ENCODE peak calls at places on chromosomes 12 and 14, in six cellular contexts. L is HepG2, E is H1, T is GM12891, R is K562, K is GM12878. D is an unnamed sample.

GRCh38 chr12:123142948-123143752 is 7.7 kb downstream of the PITPNM2 start:
- DNase-seq in K (no peak), L (peak), E (no peak), R (peak), T (no peak), D (no peak)

GRCh38 chr14:31336646-31337045 is 83.7 kb downstream of the HEATR5A start:
- DNase-seq in T (no peak), K (no peak), E (no peak), R (no peak), L (peak), D (no peak)

GRCh38 chr14:61466905-61467280 is 145.5 kb downstream of the PRKCH start:
- DNase-seq in R (no peak), K (no peak), L (no peak), E (no peak), T (no peak), D (no peak)

GRCh38 chr12:94980577-94980976 is 22.9 kb downstream of the NDUFA12 start:
- DNase-seq in R (no peak), K (no peak), E (no peak), T (no peak), L (no peak), D (no peak)

GRCh38 chr14:35001624-35002023 is 18.8 kb downstream of the SRP54 start:
- DNase-seq in T (no peak), E (no peak), K (no peak), R (no peak), L (no peak), D (no peak)

GRCh38 chr14:21264025-21264801 is 5.0 kb downstream of the HNRNPC start:
- DNase-seq in T (no peak), K (peak), L (no peak), E (no peak), R (no peak), D (no peak)

GRCh38 chr14:71166434-71166833 is 259.2 kb downstream of the PCNX1 start:
- DNase-seq in E (no peak), R (peak), T (no peak), L (peak), K (no peak), D (no peak)

GRCh38 chr14:81296263-81296923 is 75.6 kb upstream of the GTF2A1 start:
- DNase-seq in K (no peak), E (no peak), T (no peak), R (no peak), L (no peak), D (no peak)

GRCh38 chr14:100772607-100773165 is 46.0 kb downstream of the DLK1 start:
- DNase-seq in K (no peak), R (no peak), T (no peak), L (no peak), E (no peak), D (no peak)

GRCh38 chr14:64838656-64839055 is 41.1 kb downstream of the SPTB start:
- DNase-seq in E (no peak), R (no peak), L (no peak), T (no peak), K (no peak), D (no peak)

GRCh38 chr12:109736552-109737108 is 23.0 kb downstream of the FAM222A start:
- DNase-seq in K (no peak), L (peak), T (no peak), E (peak), R (peak), D (no peak)

GRCh38 chr12:2084553-2085296 is 31.9 kb downstream of the CACNA1C start:
- DNase-seq in E (no peak), R (no peak), T (no peak), K (no peak), L (no peak), D (no peak)

GRCh38 chr12:49549735-49550710 is 11.2 kb downstream of the KCNH3 start:
- DNase-seq in T (no peak), E (no peak), L (no peak), R (no peak), K (no peak), D (no peak)

GRCh38 chr12:53603804-53604203 is 22.4 kb downstream of the ATF7 start:
- DNase-seq in E (no peak), T (no peak), R (no peak), L (no peak), K (no peak), D (no peak)

GRCh38 chr12:15532364-15532977 is 210.2 kb downstream of the PTPRO start:
- DNase-seq in T (no peak), R (peak), E (peak), K (peak), L (peak), D (no peak)

GRCh38 chr14:59134307-59134706 is 54.2 kb upstream of the DAAM1 start:
- DNase-seq in T (no peak), K (no peak), L (peak), R (no peak), E (no peak), D (no peak)

GRCh38 chr14:52304248-52304904 is 9.7 kb upstream of the PTGER2 start:
- DNase-seq in T (no peak), K (no peak), R (no peak), L (no peak), E (no peak), D (no peak)

GRCh38 chr12:44296624-44297197 is 460.8 kb downstream of the TMEM117 start:
- DNase-seq in R (no peak), T (no peak), K (no peak), L (peak), E (no peak), D (no peak)

GRCh38 chr12:131105736-131106356 is 152.1 kb downstream of the ADGRD1 start:
- DNase-seq in T (no peak), R (no peak), L (no peak), K (no peak), E (no peak), D (no peak)

GRCh38 chr12:75837700-75838099 is 193.9 kb downstream of the PHLDA1 start:
- DNase-seq in R (peak), T (no peak), K (no peak), E (no peak), L (no peak), D (no peak)

GRCh38 chr14:100761481-100761880 is 34.8 kb downstream of the DLK1 start:
- DNase-seq in K (no peak), T (no peak), L (no peak), R (no peak), E (no peak), D (no peak)

GRCh38 chr14:32560213-32560857 is 231.2 kb downstream of the AKAP6 start:
- DNase-seq in T (peak), E (peak), L (peak), K (no peak), R (peak), D (no peak)

GRCh38 chr14:104687601-104688504 is 1.6 kb upstream of the INF2 start:
- DNase-seq in E (no peak), R (no peak), T (no peak), L (peak), K (no peak), D (no peak)
- TF ChIP-seq TAF1 in E (no peak), R (no peak), T (no peak), L (peak), K (no peak), D (no peak)

DNA sequence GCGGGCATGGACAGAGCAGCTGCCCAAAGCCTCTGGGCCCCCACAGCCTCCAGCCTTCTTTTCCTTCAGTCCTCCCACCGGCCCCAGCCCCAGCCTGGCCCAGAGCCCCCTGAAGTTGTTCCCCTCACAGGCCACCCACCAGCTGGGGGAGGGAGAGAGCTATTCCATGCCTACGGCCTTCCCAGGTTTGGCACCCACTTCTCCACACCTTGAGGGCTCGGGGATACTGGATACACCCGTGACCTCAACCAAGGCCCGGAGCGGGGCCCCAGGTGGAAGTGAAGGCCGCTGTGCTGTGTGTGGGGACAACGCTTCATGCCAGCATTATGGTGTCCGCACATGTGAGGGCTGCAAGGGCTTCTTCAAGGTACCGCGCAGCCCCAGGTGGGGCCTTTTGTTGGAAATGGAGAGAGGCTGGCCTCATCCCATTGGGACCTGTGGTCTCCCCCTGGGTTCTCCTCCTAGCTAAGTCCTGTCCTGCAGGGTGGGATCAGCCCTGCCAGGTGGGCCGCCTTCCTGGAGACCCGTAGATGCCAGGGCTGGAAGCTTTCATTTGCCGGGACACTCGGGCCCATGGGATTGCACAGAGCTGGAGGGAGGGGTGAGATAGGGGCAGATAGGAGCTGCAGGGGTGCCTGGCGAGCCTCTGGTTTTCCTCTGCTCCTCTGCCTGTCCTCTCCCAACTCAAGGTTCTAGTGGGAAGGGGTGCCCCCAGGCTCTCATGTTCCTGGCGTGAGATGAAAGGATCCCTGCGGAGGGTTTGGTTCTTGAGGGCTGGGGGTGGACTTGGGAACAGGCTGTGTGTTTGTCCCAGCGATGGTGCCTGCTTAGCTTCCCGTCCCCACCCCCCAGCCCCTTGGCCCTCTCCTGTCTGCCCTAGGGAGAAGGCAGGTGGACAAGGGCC is 3.8 kb downstream of the NR4A1 start:
- DNase-seq in R (no peak), E (no peak), T (no peak), L (no peak), K (no peak), D (no peak)
- TF ChIP-seq POLR2A in R (no peak), E (no peak), T (no peak), L (no peak), K (no peak), D (no peak)

DNA sequence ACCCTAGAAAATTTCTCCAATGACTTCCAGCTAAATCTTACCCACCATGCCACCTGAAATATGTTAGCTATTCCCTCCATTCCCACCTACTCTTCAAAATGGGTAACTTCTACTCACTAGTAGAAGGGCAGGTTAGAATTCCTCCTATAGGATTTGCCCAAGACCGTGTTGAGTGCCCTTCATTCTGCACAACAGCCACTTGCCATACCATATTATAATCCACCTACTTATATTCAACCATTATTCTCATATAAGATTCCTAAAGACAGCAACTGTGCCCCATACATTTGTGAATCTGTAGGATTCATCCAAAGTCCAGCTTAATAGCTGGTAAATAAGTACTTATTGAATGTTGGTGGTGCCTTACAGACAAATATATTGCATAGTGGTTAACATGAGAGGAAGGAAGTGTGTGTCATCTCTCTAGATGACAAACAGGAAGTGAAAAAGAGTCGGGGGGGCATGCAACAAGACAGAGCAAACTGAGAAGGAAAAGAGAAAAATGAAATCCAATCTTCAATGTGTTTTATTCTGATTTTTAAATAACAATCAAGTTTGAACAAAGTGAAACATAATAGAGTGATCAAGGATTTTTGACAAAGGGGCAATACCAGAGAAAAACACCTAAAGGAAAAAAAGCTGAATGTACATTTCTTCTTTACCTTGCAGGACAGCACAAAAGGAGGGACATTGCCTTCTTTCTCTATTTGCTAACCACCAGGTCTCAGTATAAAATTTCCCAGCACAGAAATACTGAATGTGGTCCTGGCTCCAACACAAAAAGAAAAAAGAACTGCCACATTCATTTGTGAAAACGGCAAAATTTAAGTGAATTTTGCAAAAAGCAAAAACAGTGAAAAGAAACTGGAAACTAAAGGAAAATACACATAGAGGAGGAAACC is 389.3 kb upstream of the USP15 start:
- DNase-seq in K (no peak), L (no peak), R (no peak), T (no peak), E (no peak), D (no peak)
- TF ChIP-seq TAF1 in K (no peak), L (no peak), R (no peak), T (no peak), E (no peak), D (no peak)

GRCh38 chr14:104782823-104783170 is 12.8 kb downstream of the AKT1 start:
- DNase-seq in L (no peak), E (no peak), K (no peak), R (no peak), T (no peak), D (no peak)

GRCh38 chr14:104784846-104785707 is 10.5 kb downstream of the AKT1 start:
- DNase-seq in E (no peak), R (no peak), L (no peak), T (no peak), K (no peak), D (no peak)

GRCh38 chr14:104784218-104784568 is 11.4 kb downstream of the AKT1 start:
- DNase-seq in L (no peak), K (no peak), T (no peak), R (no peak), E (no peak), D (no peak)

GRCh38 chr14:104782086-104782822 is 13.3 kb downstream of the AKT1 start:
- DNase-seq in K (no peak), T (no peak), E (no peak), L (no peak), R (no peak), D (no peak)

GRCh38 chr14:104783484-104784217 is 11.9 kb downstream of the AKT1 start:
- DNase-seq in R (no peak), K (no peak), E (no peak), L (no peak), T (no peak), D (no peak)
- TF ChIP-seq POLR2A in R (no peak), K (no peak), E (no peak), L (no peak), T (no peak), D (no peak)

DNA sequence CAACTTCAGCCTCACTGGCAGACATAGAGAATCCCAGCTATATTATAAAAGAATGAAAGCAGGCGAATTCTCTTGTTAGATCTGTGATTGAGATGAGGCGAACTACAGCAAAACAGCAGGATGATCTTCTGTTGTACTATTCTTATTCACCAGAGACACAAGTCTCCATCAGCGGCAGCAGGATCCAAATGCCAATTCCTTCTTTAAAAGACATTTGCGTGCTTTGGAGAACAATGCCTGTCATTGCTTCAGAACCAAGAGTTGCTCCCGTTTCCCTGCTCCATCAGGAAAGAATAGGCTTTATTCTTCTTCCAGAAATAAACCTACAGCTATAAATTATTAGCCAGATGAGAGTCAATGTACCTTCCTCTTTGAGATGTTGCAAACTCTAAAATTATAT is 188.9 kb downstream of the SLC41A2 start:
- DNase-seq in L (no peak), R (no peak), E (peak), K (no peak), T (no peak), D (no peak)
- TF ChIP-seq TAF1 in L (no peak), R (no peak), E (no peak), K (no peak), T (no peak), D (no peak)

GRCh38 chr12:6927999-6928702 is 392 bp downstream of the ATN1 start:
- DNase-seq in K (no peak), E (no peak), R (peak), T (no peak), L (no peak), D (peak)

GRCh38 chr12:6925239-6925542 is 2.6 kb upstream of the ATN1 start:
- DNase-seq in L (no peak), R (no peak), E (peak), T (no peak), K (no peak), D (no peak)

GRCh38 chr12:6927379-6927991 is at the start of gene ATN1:
- DNase-seq in T (peak), L (no peak), R (peak), E (peak), K (no peak), D (peak)

GRCh38 chr12:6923851-6924250 is 3.9 kb upstream of the ATN1 start:
- DNase-seq in L (no peak), R (no peak), T (no peak), K (no peak), E (no peak), D (no peak)

DNA sequence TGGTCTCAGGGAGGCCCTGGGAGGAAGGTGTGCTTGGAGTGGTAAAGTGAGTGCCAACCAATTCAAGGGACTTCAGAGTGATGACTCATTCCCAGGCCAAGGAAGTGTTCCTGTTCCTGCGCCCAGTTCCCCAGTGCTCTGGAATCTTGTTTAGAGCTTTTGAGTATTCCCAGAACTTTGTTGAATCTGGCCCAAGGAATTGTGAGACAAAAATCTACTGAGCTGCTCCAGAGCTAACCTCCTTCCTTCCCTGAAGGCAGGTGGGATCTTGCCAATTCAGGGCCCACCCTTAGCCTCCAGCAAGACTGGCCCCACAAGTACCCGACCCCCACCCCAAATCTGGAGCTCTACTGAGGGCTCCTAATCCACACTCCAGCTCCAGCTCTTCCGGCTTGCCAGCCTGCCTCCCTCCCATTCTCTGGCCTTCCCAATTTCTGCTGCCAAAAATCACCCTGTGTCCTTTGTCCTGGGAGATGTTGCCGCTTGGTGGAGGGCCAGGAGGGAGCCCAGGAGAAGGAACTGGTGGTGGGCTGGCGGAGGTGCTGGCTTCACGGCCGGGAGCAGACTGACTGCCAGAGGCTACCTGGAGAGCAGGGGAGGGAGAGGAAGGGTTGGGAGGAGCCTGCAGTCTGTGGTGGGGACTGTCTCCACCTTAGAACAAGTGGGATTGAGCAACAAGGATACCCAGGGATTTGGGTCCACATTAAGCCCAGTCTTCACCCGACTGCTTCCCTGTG is 2.0 kb upstream of the ATN1 start:
- DNase-seq in T (no peak), K (no peak), L (no peak), R (no peak), E (peak), D (no peak)
- TF ChIP-seq POLR2A in T (no peak), K (peak), L (no peak), R (no peak), E (no peak), D (no peak)

DNA sequence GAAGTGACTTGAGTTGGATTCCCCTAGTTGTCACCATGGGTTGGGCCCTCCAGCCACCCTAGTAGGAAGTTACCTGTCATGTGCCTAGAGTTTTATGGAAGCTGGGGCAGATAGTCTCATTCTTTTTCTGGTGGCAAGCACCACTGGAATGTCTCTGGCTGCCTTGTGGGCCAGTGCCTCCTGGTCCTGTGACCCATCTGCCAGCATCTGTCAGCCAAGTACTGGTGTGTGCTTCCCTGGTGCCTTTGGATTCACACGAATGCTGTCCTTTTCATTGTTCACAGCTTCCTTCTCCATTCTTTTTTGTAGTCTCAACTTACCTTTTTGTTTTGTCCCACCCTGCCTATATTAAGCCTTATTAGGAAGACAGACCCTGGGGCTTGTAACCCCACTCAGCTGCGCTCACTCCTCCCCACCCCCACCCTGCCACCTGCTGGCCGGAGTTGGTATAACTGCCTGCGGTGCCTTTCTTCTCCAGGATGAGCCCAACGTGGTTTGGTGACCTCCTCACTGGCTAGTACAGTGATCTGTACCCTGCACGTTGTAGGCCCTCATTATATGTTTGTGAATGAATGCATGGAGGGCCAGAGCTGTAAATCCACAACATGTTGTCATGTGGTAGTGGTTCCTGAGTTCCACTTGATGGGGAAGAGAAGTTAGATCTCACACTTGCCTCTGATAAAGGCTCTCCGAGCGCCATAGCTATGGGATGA is 125.7 kb downstream of the TSPAN9 start:
- DNase-seq in L (peak), T (peak), R (peak), K (no peak), E (peak), D (peak)
- TF ChIP-seq TAF1 in L (no peak), T (no peak), R (no peak), K (no peak), E (no peak), D (no peak)

D was measured in GM12892.